ENCODE peak calls at places on chromosomes 2 and 18, in four cellular contexts. N, G, M and Y are unnamed samples.

GRCh38 chr2:30633039-30633438 is 174.2 kb downstream of the CAPN13 start:
- DNase-seq in N (no peak), G (no peak), M (no peak), Y (no peak)

GRCh38 chr18:74654637-74655036 is 57.0 kb downstream of the ZNF407 start:
- DNase-seq in N (peak; percentile 66), G (no peak), M (no peak), Y (no peak)

GRCh38 chr18:54229660-54230059 is 5.2 kb upstream of the MBD2 start:
- DNase-seq in N (no peak), G (no peak), M (no peak), Y (no peak)

GRCh38 chr2:147614491-147614890 is 230.3 kb upstream of the ACVR2A start:
- DNase-seq in N (no peak), G (no peak), M (no peak), Y (no peak)

GRCh38 chr2:112880081-112880531 is 30.9 kb upstream of the IL37 start:
- DNase-seq in N (peak; percentile 82), G (no peak), M (no peak), Y (no peak)

GRCh38 chr2:173750332-173750731 is 214.8 kb downstream of the SP3 start:
- DNase-seq in N (peak; percentile 25), G (no peak), M (no peak), Y (no peak)

GRCh38 chr2:136582631-136583205 is 182.6 kb upstream of the THSD7B start:
- DNase-seq in N (no peak), G (no peak), M (peak; percentile 30), Y (no peak)

GRCh38 chr2:215396595-215397313 is 39.1 kb downstream of the FN1 start:
- DNase-seq in N (peak; percentile 82), G (no peak), M (no peak), Y (no peak)

GRCh38 chr2:204776781-204777559 is 231.7 kb downstream of the PARD3B start:
- DNase-seq in N (peak; percentile 75), G (no peak), M (no peak), Y (no peak)

GRCh38 chr2:102273619-102274211 is 37.6 kb upstream of the IL1RL1 start:
- DNase-seq in N (peak; percentile 67), G (no peak), M (no peak), Y (no peak)

GRCh38 chr18:8870528-8870927 is 165.2 kb downstream of the MTCL1 start:
- DNase-seq in N (no peak), G (no peak), M (no peak), Y (no peak)

DNA sequence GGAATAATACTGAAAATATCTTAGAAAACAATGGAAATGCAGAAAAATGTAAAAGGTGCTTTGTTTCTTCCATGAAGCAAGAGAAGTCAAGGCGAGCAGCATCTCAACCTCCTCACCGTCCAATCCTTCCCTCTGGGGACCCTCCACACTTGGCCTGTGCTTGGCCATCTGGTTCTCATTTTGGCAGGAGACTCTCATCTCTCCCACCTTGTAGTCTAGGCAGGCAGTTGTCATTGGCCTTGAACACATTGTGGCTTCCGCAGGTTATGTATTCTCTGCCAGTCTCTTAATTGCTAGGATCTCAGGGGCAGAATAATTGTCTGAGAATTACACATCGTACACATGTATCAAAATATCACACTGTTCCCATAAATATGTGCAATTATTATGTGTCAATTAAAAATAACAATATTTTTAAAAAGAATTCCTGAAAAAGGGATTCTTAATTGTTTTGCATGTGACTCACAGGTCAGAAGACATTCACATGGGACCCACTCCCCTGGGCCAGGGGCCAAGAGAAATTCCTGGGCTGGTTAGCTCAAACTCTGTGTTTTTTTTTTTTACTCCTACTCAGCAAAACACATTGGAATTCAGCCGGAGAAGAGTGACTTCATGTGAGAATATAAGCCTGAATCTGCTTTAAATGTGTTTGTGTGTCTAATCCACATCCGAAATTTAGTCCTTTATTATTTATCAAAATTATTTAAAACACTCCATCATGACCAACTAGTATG is 14.0 kb upstream of the ANKRD62 start:
- DNase-seq in N (peak; percentile 30), G (no peak), M (no peak), Y (no peak)
- TF ChIP-seq RAD21 in N (no peak), G (no peak), M (no peak), Y (no peak)

GRCh38 chr2:223894009-223894408 is 51.1 kb downstream of the WDFY1 start:
- DNase-seq in N (no peak), G (no peak), M (no peak), Y (no peak)

GRCh38 chr2:223894968-223895367 is 50.2 kb downstream of the WDFY1 start:
- DNase-seq in N (no peak), G (no peak), M (no peak), Y (no peak)

GRCh38 chr2:223900066-223900465 is 45.1 kb downstream of the WDFY1 start:
- DNase-seq in N (no peak), G (no peak), M (no peak), Y (no peak)

GRCh38 chr2:223897669-223898314 is 47.3 kb downstream of the WDFY1 start:
- DNase-seq in N (no peak), G (no peak), M (no peak), Y (no peak)

GRCh38 chr2:223896751-223897320 is 48.3 kb downstream of the WDFY1 start:
- DNase-seq in N (peak; percentile 12), G (no peak), M (no peak), Y (no peak)
- TF ChIP-seq RAD21 in N (no peak), G (no peak), M (no peak), Y (no peak)

GRCh38 chr2:110120171-110121051 is 4.8 kb upstream of the MALL start:
- DNase-seq in N (no peak), G (no peak), M (no peak), Y (no peak)

GRCh38 chr2:110115291-110116032 is at the start of gene MALL:
- DNase-seq in N (no peak), G (peak; percentile 65), M (no peak), Y (peak; percentile 60)

GRCh38 chr2:110114007-110114591 is 1.5 kb downstream of the MALL start:
- DNase-seq in N (no peak), G (peak; percentile 68), M (no peak), Y (peak; percentile 59)

GRCh38 chr2:110114801-110115200 is 821 bp downstream of the MALL start:
- DNase-seq in N (no peak), G (peak; percentile 32), M (no peak), Y (no peak)

GRCh38 chr2:110116033-110116710 is 550 bp upstream of the MALL start:
- DNase-seq in N (peak; percentile 54), G (peak; percentile 73), M (no peak), Y (peak; percentile 56)
- TF ChIP-seq RAD21 in N (peak; percentile 26), G (peak; percentile 58), M (no peak), Y (no peak)

DNA sequence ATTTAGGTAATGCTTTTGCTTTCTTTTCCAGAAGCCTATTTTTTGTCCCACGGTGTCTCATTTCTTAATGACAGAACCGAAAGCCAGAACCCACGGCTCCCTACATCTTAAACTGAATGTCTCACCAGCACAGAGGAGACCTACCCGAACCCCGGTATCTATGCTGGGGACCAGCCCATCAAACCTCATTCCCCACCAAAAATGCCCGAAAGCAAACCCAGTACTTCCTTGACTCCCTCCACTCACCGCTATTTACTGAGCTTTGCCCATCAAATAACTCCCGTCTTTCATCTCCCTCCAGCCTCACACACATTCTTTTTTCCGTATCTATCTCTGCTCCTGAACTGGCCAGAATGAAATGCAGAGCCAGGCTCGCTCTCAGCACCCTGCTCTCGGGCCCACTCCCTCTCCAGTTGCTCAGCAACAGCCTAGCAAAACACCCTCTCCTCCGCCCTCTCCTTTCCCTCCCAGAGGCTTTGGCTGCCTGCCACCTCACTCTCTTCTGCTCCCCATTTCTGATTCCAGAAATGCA is 4.1 kb downstream of the IGFBP5 start:
- DNase-seq in N (peak; percentile 76), G (peak; percentile 27), M (peak; percentile 29), Y (no peak)
- TF ChIP-seq RAD21 in N (no peak), G (no peak), M (no peak), Y (no peak)

DNA sequence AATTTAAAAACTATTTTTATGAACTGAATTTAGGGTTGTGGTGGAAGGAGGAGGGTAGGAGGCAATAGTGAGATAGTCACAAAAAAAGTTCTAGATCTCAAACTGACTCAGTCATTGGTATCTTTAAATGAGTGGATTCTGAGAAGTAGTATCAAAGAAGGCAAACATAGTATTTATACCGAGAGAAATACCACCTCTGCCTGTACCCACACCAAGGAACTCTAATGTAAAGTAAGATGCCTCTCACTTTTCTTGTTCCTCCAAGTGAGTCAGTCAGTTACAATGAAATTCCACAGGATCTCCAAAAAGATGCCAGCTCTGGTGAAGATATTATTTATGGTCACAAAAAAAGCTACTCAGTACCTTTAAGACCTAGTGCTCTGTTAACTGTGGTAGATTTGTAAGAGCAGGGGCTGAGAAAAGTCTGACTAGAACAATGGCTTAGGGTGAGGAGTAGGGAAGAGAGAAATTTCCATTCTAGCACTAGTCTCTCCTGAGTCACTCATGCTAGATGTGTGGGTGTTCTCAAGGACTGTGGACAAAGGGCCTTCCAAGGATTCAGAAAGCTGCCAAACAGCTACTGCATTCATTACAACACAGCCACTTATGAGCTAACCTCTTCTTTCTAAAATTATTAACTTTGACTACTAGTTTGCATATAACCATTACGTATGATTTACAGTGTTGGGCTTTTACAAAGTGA is 36.3 kb downstream of the YWHAQ start:
- DNase-seq in N (peak; percentile 91), G (peak; percentile 48), M (no peak), Y (peak; percentile 59)
- TF ChIP-seq RAD21 in N (peak; percentile 25), G (no peak), M (no peak), Y (no peak)

GRCh38 chr18:70181015-70181414 is 24.5 kb downstream of the RTTN start:
- DNase-seq in N (peak; percentile 80), G (peak; percentile 25), M (no peak), Y (peak; percentile 94)
- TF ChIP-seq RAD21 in N (no peak), G (no peak), M (no peak), Y (peak; percentile 31)

GRCh38 chr2:50125230-50125629 is 906.7 kb downstream of the NRXN1 start:
- DNase-seq in N (no peak), G (no peak), M (no peak), Y (no peak)
- TF ChIP-seq RAD21 in N (no peak), G (no peak), M (no peak), Y (no peak)

DNA sequence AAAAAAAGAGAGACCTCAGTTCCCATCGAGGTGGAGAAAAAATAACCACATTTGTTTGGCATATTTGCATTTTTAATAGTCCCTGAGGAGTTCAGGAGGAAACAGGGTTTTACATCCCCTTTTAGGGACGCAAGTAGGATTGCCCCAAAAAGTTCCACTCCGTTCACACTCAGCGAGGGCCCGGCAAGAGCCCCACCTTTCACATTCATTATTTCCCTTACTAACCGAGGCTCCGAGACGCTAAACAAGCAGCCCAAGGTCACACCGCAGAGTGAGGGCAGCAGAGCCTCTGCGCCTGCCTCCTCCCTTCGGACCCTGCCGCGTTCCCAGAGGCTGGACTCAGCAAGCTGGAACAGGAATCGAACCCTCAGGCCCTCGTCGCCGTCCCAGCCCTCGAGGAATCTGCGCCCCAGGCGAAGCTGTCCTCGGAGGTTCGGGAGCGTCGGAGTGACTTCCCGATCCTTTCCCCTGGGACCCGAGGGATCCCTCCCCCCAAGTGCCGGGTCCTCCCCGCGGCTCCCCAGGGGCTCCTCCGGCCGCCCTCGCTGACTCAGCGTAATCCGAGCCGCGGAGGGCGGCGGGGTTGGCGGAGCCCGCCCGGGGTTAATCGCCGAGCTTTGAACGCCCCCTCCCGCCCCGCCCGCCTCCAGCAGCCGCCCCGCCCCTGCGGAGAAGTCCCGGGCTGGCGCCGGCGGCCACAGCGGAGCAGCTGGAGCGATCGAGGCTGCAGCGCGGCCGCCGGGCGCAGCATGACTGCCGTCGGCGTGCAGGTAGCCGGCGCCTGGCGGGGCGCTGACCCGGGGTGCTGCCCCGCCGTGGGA is at the start of gene TMEM37:
- DNase-seq in N (peak; percentile 15), G (peak; percentile 56), M (peak; percentile 96), Y (peak; percentile 28)
- TF ChIP-seq RAD21 in N (no peak), G (peak; percentile 24), M (peak; percentile 6), Y (no peak)